ENCODE peak calls at places on chromosomes 7 and 10, in six cellular contexts. D, P, A, M, T and G are unnamed samples.
A peak's percentile ranks its signal among the peaks of the same experiment; 100 is the strongest.

GRCh38 chr7:84509522-84509921 is 314.9 kb upstream of the SEMA3A start:
- DNase-seq in D (no peak), P (no peak), A (no peak), M (no peak), T (no peak), G (no peak)

GRCh38 chr7:82397846-82398245 is 45.7 kb downstream of the CACNA2D1 start:
- DNase-seq in D (no peak), P (no peak), A (no peak), M (peak; percentile 19), T (no peak), G (no peak)

GRCh38 chr7:74587435-74588126 is 69.9 kb upstream of the GTF2I start:
- DNase-seq in D (peak; percentile 92), P (peak; percentile 92), A (peak; percentile 90), M (peak; percentile 91), T (peak; percentile 88), G (no peak)

GRCh38 chr7:1846331-1847065 is 176.4 kb downstream of the ELFN1 start:
- DNase-seq in D (no peak), P (peak; percentile 47), A (no peak), M (no peak), T (no peak), G (no peak)

GRCh38 chr7:94368371-94368791 is 26.3 kb upstream of the COL1A2 start:
- DNase-seq in D (peak; percentile 75), P (no peak), A (peak; percentile 77), M (peak; percentile 89), T (no peak), G (no peak)

GRCh38 chr7:100726998-100727761 is 6.2 kb upstream of the ZAN start:
- DNase-seq in D (peak; percentile 26), P (no peak), A (no peak), M (peak; percentile 97), T (no peak), G (no peak)

GRCh38 chr7:114979388-114979787 is 57.5 kb downstream of the MDFIC start:
- DNase-seq in D (peak; percentile 37), P (peak; percentile 67), A (peak; percentile 16), M (peak; percentile 90), T (peak; percentile 44), G (no peak)

GRCh38 chr7:45876519-45876918 is 3.6 kb upstream of the CCDC201 start:
- DNase-seq in D (no peak), P (no peak), A (no peak), M (no peak), T (no peak), G (no peak)

GRCh38 chr10:129101232-129101980 is 365.6 kb upstream of the MGMT start:
- DNase-seq in D (no peak), P (no peak), A (no peak), M (no peak), T (peak; percentile 24), G (no peak)

GRCh38 chr7:123557016-123557630 is 495 bp downstream of the NDUFA5 start:
- DNase-seq in D (no peak), P (no peak), A (peak; percentile 22), M (peak; percentile 30), T (no peak), G (no peak)

GRCh38 chr7:1169409-1170368 is 9.7 kb upstream of the ZFAND2A start:
- DNase-seq in D (peak; percentile 61), P (peak; percentile 92), A (peak; percentile 40), M (peak; percentile 43), T (peak; percentile 84), G (no peak)

GRCh38 chr7:69967152-69967591 is 368.9 kb downstream of the AUTS2 start:
- DNase-seq in D (no peak), P (no peak), A (peak; percentile 11), M (peak; percentile 46), T (peak; percentile 54), G (no peak)

GRCh38 chr7:32680259-32681173 is 185.2 kb downstream of the AVL9 start:
- DNase-seq in D (peak; percentile 22), P (no peak), A (peak; percentile 12), M (peak; percentile 87), T (no peak), G (no peak)

GRCh38 chr10:5030989-5031388 is 27.3 kb upstream of the AKR1C2 start:
- DNase-seq in D (no peak), P (no peak), A (no peak), M (no peak), T (no peak), G (no peak)

GRCh38 chr7:139328375-139328774 is 12.8 kb upstream of the FMC1 start:
- DNase-seq in D (peak; percentile 59), P (no peak), A (no peak), M (peak; percentile 70), T (no peak), G (no peak)

GRCh38 chr10:21534611-21535493 is 820 bp downstream of the MLLT10 start:
- DNase-seq in D (no peak), P (peak; percentile 75), A (peak; percentile 83), M (peak; percentile 56), T (peak; percentile 69), G (no peak)

GRCh38 chr10:117568226-117568625 is 25.7 kb downstream of the EMX2 start:
- DNase-seq in D (no peak), P (no peak), A (no peak), M (no peak), T (no peak), G (no peak)

GRCh38 chr10:18400911-18401260 is 250.5 kb downstream of the NSUN6 start:
- DNase-seq in D (no peak), P (no peak), A (peak; percentile 35), M (no peak), T (no peak), G (no peak)

GRCh38 chr7:33716581-33717477 is 188.5 kb upstream of the BMPER start:
- DNase-seq in D (peak; percentile 41), P (no peak), A (peak; percentile 69), M (peak; percentile 64), T (no peak), G (peak; percentile 21)

GRCh38 chr7:68807681-68808080 is 790.6 kb upstream of the AUTS2 start:
- DNase-seq in D (no peak), P (no peak), A (no peak), M (no peak), T (no peak), G (no peak)

GRCh38 chr10:97321032-97321806 is 2.1 kb downstream of the FRAT1 start:
- DNase-seq in D (no peak), P (peak; percentile 68), A (peak; percentile 39), M (no peak), T (peak; percentile 31), G (no peak)

GRCh38 chr7:28732037-28732869 is 225.9 kb downstream of the TRIL start:
- DNase-seq in D (peak; percentile 77), P (peak; percentile 66), A (peak; percentile 47), M (peak; percentile 61), T (no peak), G (no peak)

GRCh38 chr10:47045331-47045861 is 134.2 kb downstream of the PTPN20 start:
- DNase-seq in D (no peak), P (no peak), A (no peak), M (no peak), T (no peak), G (no peak)

GRCh38 chr7:139242741-139243281 is 11.8 kb downstream of the UBN2 start:
- DNase-seq in D (no peak), P (no peak), A (peak; percentile 26), M (peak; percentile 71), T (no peak), G (peak; percentile 78)

GRCh38 chr7:150945853-150946825 is 32.0 kb downstream of the KCNH2 start:
- DNase-seq in D (peak; percentile 5), P (peak; percentile 60), A (peak; percentile 17), M (peak; percentile 62), T (no peak), G (no peak)

GRCh38 chr10:125037145-125037544 is 95.2 kb downstream of the ZRANB1 start:
- DNase-seq in D (peak; percentile 87), P (peak; percentile 75), A (peak; percentile 77), M (peak; percentile 90), T (peak; percentile 65), G (no peak)

GRCh38 chr7:108210796-108211195 is 80.6 kb upstream of the LAMB4 start:
- DNase-seq in D (no peak), P (no peak), A (no peak), M (no peak), T (no peak), G (no peak)

GRCh38 chr10:25105753-25106260 is 69.0 kb upstream of the GPR158 start:
- DNase-seq in D (no peak), P (no peak), A (no peak), M (no peak), T (no peak), G (peak; percentile 27)

GRCh38 chr10:50653142-50653541 is 29.4 kb upstream of the SGMS1 start:
- DNase-seq in D (no peak), P (no peak), A (peak; percentile 26), M (peak; percentile 23), T (no peak), G (peak; percentile 14)

GRCh38 chr7:55336540-55336939 is 28.6 kb upstream of the LANCL2 start:
- DNase-seq in D (no peak), P (no peak), A (no peak), M (no peak), T (no peak), G (no peak)

GRCh38 chr10:119337223-119337622 is 129.9 kb downstream of the GRK5 start:
- DNase-seq in D (no peak), P (no peak), A (no peak), M (no peak), T (no peak), G (no peak)

GRCh38 chr10:9296206-9296605 is 1241.7 kb downstream of the GATA3 start:
- DNase-seq in D (no peak), P (no peak), A (no peak), M (peak; percentile 27), T (no peak), G (no peak)

GRCh38 chr7:47392241-47392759 is 189.6 kb downstream of the TNS3 start:
- DNase-seq in D (peak; percentile 14), P (peak; percentile 84), A (peak; percentile 49), M (peak; percentile 98), T (peak; percentile 55), G (no peak)

DNA sequence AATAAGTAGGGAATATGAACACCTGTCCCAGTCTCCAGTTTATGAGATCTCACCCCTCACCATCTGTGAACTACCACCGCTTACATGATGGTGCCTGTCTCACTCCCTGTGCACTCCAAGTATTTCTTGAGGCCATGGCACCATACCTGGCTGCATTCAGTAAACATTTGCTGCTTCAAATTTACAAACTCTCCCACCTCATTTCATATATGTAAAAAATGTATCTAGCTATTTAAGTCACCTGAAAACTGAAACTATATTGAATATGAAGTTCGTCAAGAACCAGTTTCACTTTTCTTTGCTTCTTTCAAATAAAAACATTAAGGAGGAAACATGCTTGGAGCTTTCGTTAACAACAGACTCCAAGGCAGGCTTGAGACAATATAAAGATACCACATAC is 92.2 kb downstream of the ZFAND4 start:
- DNase-seq in D (no peak), P (no peak), A (no peak), M (no peak), T (no peak), G (no peak)
- H3K4me3 ChIP-seq in D (no peak overlapping the region), P (no peak overlapping the region), A (no peak overlapping the region), M (no peak overlapping the region), T (no peak overlapping the region), G (no peak overlapping the region)

GRCh38 chr7:158494162-158494586 is 93.4 kb downstream of the PTPRN2 start:
- DNase-seq in D (no peak), P (no peak), A (no peak), M (no peak), T (no peak), G (peak; percentile 3)
- TF ChIP-seq CTCF in D (no peak), P (no peak), A (no peak), M (no peak), T (no peak), G (peak; percentile 71)

GRCh38 chr10:123148414-123149161 is 652 bp downstream of the HMX2 start:
- DNase-seq in D (no peak), P (no peak), A (no peak), M (no peak), T (no peak), G (no peak)
- H3K4me3 ChIP-seq in D (no peak overlapping the region), P (no peak overlapping the region), A (no peak overlapping the region), M (no peak overlapping the region), T (no peak overlapping the region), G (no peak overlapping the region)

GRCh38 chr10:106175760-106176377 is 988.6 kb downstream of the SORCS1 start:
- DNase-seq in D (no peak), P (no peak), A (peak; percentile 52), M (peak; percentile 12), T (no peak), G (no peak)
- TF ChIP-seq CTCF in D (peak; percentile 33), P (no peak), A (peak; percentile 72), M (peak; percentile 39), T (no peak), G (peak; percentile 61)